ENCODE peak calls at places on chromosomes 3 and 15, in eight cellular contexts. J is amygdala; B is non-pigmented ciliary epithelial cell; D is NCI-H2081; Y is type B pancreatic cell; V is foreskin fibroblast; S is stimulated activated CD4-positive, alpha-beta T cell treated with anti-CD3 and anti-CD28 coated beads, Interleukin-15, amount 100 ng/mL, for 1 hour; X is stimulated activated naive CD8-positive, alpha-beta T cell treated with anti-CD3 and anti-CD28 coated beads, Interleukin-15, amount 100 ng/mL, for 72 hours. N is an unnamed sample.

GRCh38 chr15:78306176-78306774 is 6.9 kb upstream of the SKIC8 start:
- DNase-seq in D (no peak), Y (no peak), X (no peak), J (no peak), S (no peak), V (peak; percentile 75), B (peak; percentile 53), N (no peak)

GRCh38 chr3:114093001-114093350 is 36.4 kb downstream of the QTRT2 start:
- DNase-seq in X (no peak), V (no peak), J (no peak), B (no peak), S (no peak), D (no peak), Y (no peak), N (no peak)

GRCh38 chr15:83734487-83734886 is 80.6 kb downstream of the ADAMTSL3 start:
- DNase-seq in Y (no peak), V (no peak), B (no peak), D (no peak), J (no peak), S (no peak), X (no peak), N (no peak)

GRCh38 chr3:174439621-174440349 is 419.3 kb upstream of the NAALADL2 start:
- DNase-seq in J (no peak), D (peak; percentile 93), V (peak; percentile 96), Y (no peak), X (no peak), S (no peak), B (peak; percentile 94), N (no peak)

GRCh38 chr15:92654662-92655061 is 913 bp downstream of the FAM174B start:
- DNase-seq in V (no peak), X (no peak), J (no peak), S (no peak), B (no peak), Y (peak; percentile 29), D (no peak), N (no peak)

GRCh38 chr3:44909063-44909462 is 34.7 kb downstream of the TGM4 start:
- DNase-seq in D (no peak), X (no peak), Y (no peak), V (no peak), J (no peak), S (no peak), B (no peak), N (no peak)

GRCh38 chr3:14328422-14328821 is 74.0 kb upstream of the SLC6A6 start:
- DNase-seq in J (no peak), B (no peak), V (no peak), Y (no peak), D (no peak), X (no peak), S (no peak), N (no peak)

GRCh38 chr15:74519311-74519710 is 21.7 kb upstream of the ARID3B start:
- DNase-seq in S (no peak), V (no peak), B (no peak), X (no peak), J (no peak), Y (no peak), D (no peak), N (no peak)

GRCh38 chr15:68700395-68701123 is 120.1 kb downstream of the ANP32A start:
- DNase-seq in B (peak; percentile 8), V (peak; percentile 48), Y (no peak), S (no peak), J (peak; percentile 54), D (peak; percentile 63), X (no peak), N (no peak)

GRCh38 chr3:48915296-48915695 is 3.3 kb upstream of the ARIH2 start:
- DNase-seq in V (no peak), S (no peak), X (no peak), Y (no peak), J (no peak), B (no peak), D (no peak), N (no peak)

GRCh38 chr15:39127925-39128617 is 452.8 kb upstream of the THBS1 start:
- DNase-seq in B (peak; percentile 90), V (peak; percentile 88), J (no peak), S (no peak), Y (no peak), X (peak; percentile 5), D (peak; percentile 47), N (no peak)

GRCh38 chr3:79027593-79027992 is 740.2 kb downstream of the ROBO1 start:
- DNase-seq in Y (no peak), B (no peak), J (no peak), X (no peak), V (no peak), S (no peak), D (peak; percentile 76), N (no peak)

GRCh38 chr3:195727596-195728195 is 6.9 kb downstream of the MUC20 start:
- DNase-seq in S (no peak), V (no peak), J (no peak), X (no peak), D (no peak), B (no peak), Y (no peak), N (no peak)

GRCh38 chr3:61381745-61382392 is 130.6 kb upstream of the FHIT start:
- DNase-seq in J (no peak), Y (no peak), V (no peak), S (no peak), D (peak; percentile 22), X (peak; percentile 11), B (no peak), N (no peak)

GRCh38 chr3:170500995-170501394 is 82.3 kb downstream of the CLDN11 start:
- DNase-seq in Y (no peak), D (no peak), V (no peak), B (no peak), S (no peak), X (no peak), J (no peak), N (no peak)

GRCh38 chr3:2099028-2099671 is 484 bp downstream of the CNTN4 start:
- DNase-seq in D (peak; percentile 62), B (no peak), Y (peak; percentile 75), X (no peak), J (no peak), V (no peak), S (no peak), N (no peak)

GRCh38 chr3:154795582-154795981 is 284.5 kb upstream of the MME start:
- DNase-seq in S (no peak), J (no peak), Y (no peak), V (peak; percentile 94), X (no peak), D (no peak), B (peak; percentile 98), N (no peak)

GRCh38 chr3:198113219-198114053 is 153.4 kb downstream of the LMLN start:
- DNase-seq in X (no peak), S (no peak), B (no peak), D (no peak), J (no peak), V (peak; percentile 1), Y (no peak), N (no peak)

GRCh38 chr15:66758844-66759243 is 56.8 kb downstream of the SMAD6 start:
- DNase-seq in S (no peak), B (no peak), J (no peak), D (no peak), Y (no peak), V (peak; percentile 39), X (no peak), N (no peak)

GRCh38 chr3:189099031-189099471 is 72.7 kb upstream of the TPRG1 start:
- DNase-seq in D (no peak), B (no peak), V (peak; percentile 18), J (no peak), Y (no peak), X (no peak), S (no peak), N (no peak)

GRCh38 chr15:70063992-70064379 is 33.7 kb downstream of the TLE3 start:
- DNase-seq in S (no peak), Y (no peak), B (no peak), X (no peak), J (no peak), D (no peak), V (no peak), N (no peak)

GRCh38 chr3:40170395-40170794 is 139.1 kb upstream of the EIF1B start:
- DNase-seq in J (no peak), B (no peak), D (no peak), S (no peak), Y (no peak), V (no peak), X (no peak), N (no peak)

GRCh38 chr3:12808587-12808986 is 12.1 kb downstream of the CAND2 start:
- DNase-seq in B (no peak), Y (no peak), X (no peak), D (no peak), S (no peak), V (no peak), J (no peak), N (no peak)

GRCh38 chr3:191087391-191087790 is 111.7 kb upstream of the OSTN start:
- DNase-seq in V (peak; percentile 12), X (no peak), D (no peak), S (no peak), J (no peak), Y (no peak), B (no peak), N (no peak)

GRCh38 chr15:23687143-23687470 is at the start of gene NDN:
- DNase-seq in V (peak; percentile 29), Y (peak; percentile 77), D (peak; percentile 46), J (no peak), X (peak; percentile 9), S (no peak), B (no peak), N (no peak)

GRCh38 chr3:31226331-31226730 is 306.4 kb upstream of the STT3B start:
- DNase-seq in B (no peak), J (no peak), D (peak; percentile 33), X (no peak), V (no peak), Y (no peak), S (no peak), N (no peak)

GRCh38 chr3:17183951-17184550 is 299.3 kb downstream of the PLCL2 start:
- DNase-seq in Y (no peak), J (no peak), S (no peak), V (peak; percentile 43), D (no peak), B (no peak), X (no peak), N (no peak)

GRCh38 chr15:60720493-60721231 is 241.7 kb upstream of the ICE2 start:
- DNase-seq in V (no peak), X (peak; percentile 70), J (no peak), Y (no peak), B (no peak), D (no peak), S (peak; percentile 33), N (peak; percentile 20)

GRCh38 chr3:87765256-87765655 is 293.5 kb downstream of the CGGBP1 start:
- DNase-seq in V (no peak), S (no peak), B (no peak), X (no peak), D (no peak), Y (no peak), J (no peak), N (no peak)

GRCh38 chr3:50230833-50231125 is 5.2 kb upstream of the GNAI2 start:
- DNase-seq in X (no peak), V (peak; percentile 61), Y (no peak), B (no peak), S (no peak), D (no peak), J (no peak), N (no peak)

GRCh38 chr15:63388511-63388910 is 6.9 kb upstream of the CA12 start:
- DNase-seq in S (no peak), B (no peak), J (no peak), X (no peak), D (no peak), V (no peak), Y (no peak), N (no peak)

GRCh38 chr15:36896949-36897348 is 203.4 kb downstream of the MEIS2 start:
- DNase-seq in S (no peak), X (no peak), J (no peak), V (no peak), D (no peak), B (no peak), Y (no peak), N (no peak)

N was measured in T follicular helper cell.